ENCODE peak calls at places on chromosomes 13 and 19, in nine cellular contexts. I is keratinocyte; U is CD8-positive, alpha-beta memory T cell; K is GM12865; T is mesendoderm; B is mucosa of descending colon; Z is stimulated activated CD4-positive, alpha-beta T cell treated with anti-CD3 and anti-CD28 coated beads, Interleukin-4, amount 100 ng/mL, for 4 hours; O is activated CD4-positive, CD25-positive, alpha-beta regulatory T cell treated with anti-CD3 and anti-CD28 coated beads, Interleukin-2, amount 50 U/mL, for 16 hours; W is substantia nigra. C is an unnamed sample.

GRCh38 chr19:17679526-17680234 is 8.5 kb downstream of the UNC13A start:
- DNase-seq in I (no peak), W (no peak), K (no peak), T (no peak), Z (no peak), B (no peak), O (no peak), U (no peak), C (no peak)

GRCh38 chr13:103033999-103034398 is 32.2 kb downstream of the SLC10A2 start:
- DNase-seq in O (no peak), Z (no peak), K (peak), U (no peak), B (no peak), I (no peak), W (no peak), T (no peak), C (no peak)

GRCh38 chr13:26601669-26602068 is 44.2 kb downstream of the WASF3 start:
- DNase-seq in T (peak), I (no peak), Z (no peak), K (peak), W (no peak), B (no peak), O (no peak), U (no peak), C (no peak)

GRCh38 chr19:9939301-9939913 is 3.1 kb upstream of the OLFM2 start:
- DNase-seq in K (no peak), O (no peak), T (no peak), U (no peak), I (no peak), B (no peak), Z (no peak), W (no peak), C (no peak)

GRCh38 chr19:10701955-10702307 is 692 bp downstream of the QTRT1 start:
- DNase-seq in W (no peak), T (peak), B (peak), U (no peak), K (peak), I (no peak), O (no peak), Z (no peak), C (no peak)

GRCh38 chr13:44096906-44097305 is 217.2 kb downstream of the LACC1 start:
- DNase-seq in B (no peak), T (no peak), Z (no peak), I (no peak), K (no peak), O (no peak), W (no peak), U (no peak), C (no peak)

GRCh38 chr19:34350161-34350561 is 14.8 kb upstream of the GPI start:
- DNase-seq in I (no peak), W (no peak), U (peak), O (peak), T (no peak), B (no peak), K (peak), Z (peak), C (no peak)

GRCh38 chr13:44842158-44842557 is 147.1 kb downstream of the NUFIP1 start:
- DNase-seq in W (no peak), O (no peak), Z (no peak), K (no peak), U (no peak), I (no peak), T (no peak), B (no peak), C (no peak)

GRCh38 chr13:100392709-100393630 is 195.6 kb downstream of the GGACT start:
- DNase-seq in T (peak), K (peak), U (no peak), Z (peak), B (no peak), I (peak), W (no peak), O (peak), C (peak)

GRCh38 chr13:36130542-36131214 is 504 bp downstream of the DCLK1 start:
- DNase-seq in I (no peak), W (no peak), T (peak), O (no peak), U (no peak), B (no peak), Z (no peak), K (no peak), C (peak)

GRCh38 chr19:49843265-49843664 is 7.7 kb upstream of the PTOV1 start:
- DNase-seq in Z (no peak), B (no peak), O (no peak), I (no peak), K (peak), T (no peak), U (no peak), W (no peak), C (no peak)

GRCh38 chr19:46296722-46297431 is at the start of gene HIF3A:
- DNase-seq in W (peak), T (peak), B (peak), Z (no peak), I (no peak), O (no peak), U (no peak), K (no peak), C (peak)

GRCh38 chr19:37931941-37932655 is 25.1 kb downstream of the SIPA1L3 start:
- DNase-seq in K (peak), Z (no peak), I (peak), W (peak), B (peak), U (no peak), O (no peak), T (peak), C (peak)

GRCh38 chr19:48571378-48572162 is 19.6 kb downstream of the SULT2B1 start:
- DNase-seq in T (no peak), W (no peak), K (no peak), U (no peak), I (no peak), O (no peak), Z (no peak), B (no peak), C (no peak)

GRCh38 chr19:2978467-2978767 is 1.1 kb downstream of the TLE6 start:
- DNase-seq in K (no peak), O (no peak), Z (no peak), W (no peak), B (no peak), U (no peak), T (no peak), I (no peak), C (no peak)

GRCh38 chr19:8041553-8041952 is 11.0 kb upstream of the CCL25 start:
- DNase-seq in I (no peak), T (no peak), K (no peak), B (no peak), U (no peak), Z (no peak), W (no peak), O (no peak), C (no peak)

GRCh38 chr13:41577437-41577836 is 120.1 kb downstream of the RGCC start:
- DNase-seq in W (no peak), B (no peak), T (no peak), Z (no peak), U (no peak), I (no peak), O (no peak), K (no peak), C (peak)

GRCh38 chr19:44111910-44112463 is 1.2 kb upstream of the ZNF225 start:
- DNase-seq in K (peak), W (no peak), U (no peak), Z (no peak), I (peak), B (no peak), T (peak), O (no peak), C (peak)

GRCh38 chr13:49641810-49642291 is 13.5 kb downstream of the ARL11 start:
- DNase-seq in T (peak), B (no peak), W (no peak), K (no peak), O (no peak), Z (no peak), I (peak), U (no peak), C (peak)

GRCh38 chr19:29287061-29287460 is 74.1 kb upstream of the UQCRFS1 start:
- DNase-seq in W (no peak), U (no peak), K (no peak), T (no peak), O (no peak), Z (no peak), B (no peak), I (no peak), C (no peak)

GRCh38 chr19:17107546-17108452 is 32.2 kb downstream of the MYO9B start:
- DNase-seq in Z (no peak), K (peak), W (no peak), T (peak), O (no peak), I (peak), U (no peak), B (peak), C (peak)

GRCh38 chr19:4058696-4059492 is 7.8 kb downstream of the ZBTB7A start:
- DNase-seq in K (no peak), B (peak), U (no peak), W (peak), I (no peak), O (no peak), T (no peak), Z (no peak), C (peak)

GRCh38 chr19:56764296-56764695 is 76.2 kb downstream of the PEG3 start:
- DNase-seq in K (no peak), B (no peak), T (peak), W (no peak), O (no peak), U (no peak), I (no peak), Z (no peak), C (no peak)

GRCh38 chr19:30097746-30098280 is 155.8 kb downstream of the URI1 start:
- DNase-seq in W (no peak), K (no peak), I (no peak), Z (no peak), T (no peak), B (no peak), U (no peak), O (no peak), C (no peak)

C was measured in right cardiac atrium.